ENCODE peak calls at places on chromosomes 11 and 22, in six cellular contexts. J, O, R, B, H and Y are unnamed samples.

GRCh38 chr11:35138949-35139881 is at the start of gene CD44:
- DNase-seq in J (peak; percentile 79), O (peak; percentile 68), R (peak; percentile 35), B (peak; percentile 72), H (peak; percentile 25), Y (peak; percentile 30)

GRCh38 chr22:35997438-35997837 is 31.2 kb downstream of the RBFOX2 start:
- DNase-seq in J (no peak), O (no peak), R (no peak), B (no peak), H (no peak), Y (no peak)

GRCh38 chr11:36339899-36340298 is 43.8 kb downstream of the PRR5L start:
- DNase-seq in J (no peak), O (no peak), R (no peak), B (no peak), H (no peak), Y (no peak)

GRCh38 chr11:126716456-126717083 is 284.0 kb downstream of the KIRREL3 start:
- DNase-seq in J (no peak), O (peak; percentile 62), R (peak; percentile 26), B (no peak), H (no peak), Y (no peak)

GRCh38 chr11:32893947-32894827 is 1.6 kb downstream of the QSER1 start:
- DNase-seq in J (peak; percentile 60), O (peak; percentile 66), R (no peak), B (no peak), H (no peak), Y (no peak)

GRCh38 chr11:9769621-9770020 is 105.7 kb downstream of the SWAP70 start:
- DNase-seq in J (no peak), O (no peak), R (no peak), B (no peak), H (no peak), Y (no peak)

GRCh38 chr11:74057251-74058151 is 48.6 kb upstream of the UCP3 start:
- DNase-seq in J (no peak), O (no peak), R (no peak), B (no peak), H (no peak), Y (no peak)

GRCh38 chr11:13962562-13963168 is at the start of gene SPON1:
- DNase-seq in J (no peak), O (peak; percentile 73), R (peak; percentile 22), B (peak; percentile 32), H (peak; percentile 38), Y (no peak)

GRCh38 chr11:66844496-66845142 is 1.4 kb downstream of the RCE1 start:
- DNase-seq in J (no peak), O (no peak), R (no peak), B (no peak), H (no peak), Y (no peak)

GRCh38 chr22:16956290-16956689 is 51.7 kb downstream of the GAB4 start:
- DNase-seq in J (no peak), O (no peak), R (no peak), B (no peak), H (no peak), Y (no peak)

GRCh38 chr22:39534092-39534506 is 1.6 kb upstream of the RPS19BP1 start:
- DNase-seq in J (no peak), O (no peak), R (no peak), B (no peak), H (no peak), Y (no peak)

GRCh38 chr11:118081241-118081958 is 4.5 kb downstream of the TMPRSS4 start:
- DNase-seq in J (no peak), O (no peak), R (no peak), B (no peak), H (no peak), Y (no peak)

GRCh38 chr22:47168900-47169800 is 406.7 kb downstream of the TBC1D22A start:
- DNase-seq in J (peak; percentile 51), O (no peak), R (no peak), B (no peak), H (no peak), Y (no peak)

GRCh38 chr11:69487849-69488542 is 6.5 kb downstream of the LINC01488 start:
- DNase-seq in J (no peak), O (no peak), R (no peak), B (no peak), H (no peak), Y (no peak)